ENCODE peak calls at places on chromosomes 16 and 17, in nine cellular contexts. G, N, Z, D, L, R, X, Q and T are unnamed samples.

GRCh38 chr17:58710948-58711552 is 18.6 kb downstream of the RAD51C start:
- DNase-seq in G (peak), N (no peak), Z (no peak), D (peak), L (peak), R (no peak), X (peak), Q (no peak), T (no peak)

GRCh38 chr16:13543850-13544249 is 376.1 kb upstream of the ERCC4 start:
- DNase-seq in G (no peak), N (no peak), Z (no peak), D (no peak), L (no peak), R (no peak), X (no peak), Q (no peak), T (no peak)

GRCh38 chr17:77323413-77324171 is 182.8 kb downstream of the SEC14L1 start:
- DNase-seq in G (peak), N (peak), Z (no peak), D (no peak), L (no peak), R (peak), X (peak), Q (no peak), T (peak)

GRCh38 chr16:47853635-47854034 is 302.2 kb downstream of the ABCC12 start:
- DNase-seq in G (no peak), N (no peak), Z (no peak), D (no peak), L (no peak), R (no peak), X (no peak), Q (no peak), T (no peak)

GRCh38 chr17:28492352-28493310 is 13.5 kb upstream of the FOXN1 start:
- DNase-seq in G (peak), N (no peak), Z (no peak), D (no peak), L (peak), R (no peak), X (no peak), Q (no peak), T (no peak)

GRCh38 chr17:66347661-66348604 is 45.5 kb downstream of the PRKCA start:
- DNase-seq in G (peak), N (no peak), Z (no peak), D (no peak), L (peak), R (no peak), X (peak), Q (no peak), T (no peak)

GRCh38 chr16:50606431-50607050 is 58.3 kb downstream of the NKD1 start:
- DNase-seq in G (no peak), N (no peak), Z (no peak), D (no peak), L (no peak), R (no peak), X (no peak), Q (no peak), T (no peak)

GRCh38 chr16:69563605-69564580 is 1.9 kb upstream of the NFAT5 start:
- DNase-seq in G (peak), N (no peak), Z (no peak), D (peak), L (peak), R (no peak), X (peak), Q (no peak), T (no peak)

GRCh38 chr17:6366144-6366755 is 68.7 kb downstream of the AIPL1 start:
- DNase-seq in G (peak), N (peak), Z (no peak), D (no peak), L (peak), R (no peak), X (peak), Q (peak), T (peak)

GRCh38 chr16:720507-720989 is 398 bp upstream of the ANTKMT start:
- DNase-seq in G (peak), N (no peak), Z (no peak), D (peak), L (no peak), R (no peak), X (peak), Q (no peak), T (no peak)
- TF ChIP-seq CTCF in G (peak), N (no peak), Z (no peak), D (peak), L (peak), R (no peak), X (peak), Q (peak), T (no peak)

DNA sequence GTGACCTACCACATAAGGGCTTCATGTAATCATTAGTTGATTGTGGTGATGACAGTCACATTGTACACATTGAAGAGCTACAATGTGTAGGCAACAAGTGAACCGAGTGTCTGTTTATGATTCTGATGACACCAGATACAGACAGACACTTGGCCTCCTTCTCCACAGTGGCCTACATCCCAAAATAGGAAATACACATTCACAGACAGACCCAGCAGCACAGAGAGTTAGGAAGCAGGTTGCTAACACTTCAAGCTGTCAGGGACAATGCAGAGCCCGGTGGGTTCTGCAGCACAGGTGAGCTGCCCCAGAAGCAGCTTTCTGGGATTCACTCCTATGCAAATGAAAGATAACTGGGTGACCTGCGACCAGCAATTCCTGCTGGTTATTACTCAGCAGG is 72.2 kb downstream of the CDH11 start:
- DNase-seq in G (no peak), N (no peak), Z (no peak), D (no peak), L (no peak), R (no peak), X (no peak), Q (no peak), T (no peak)
- TF ChIP-seq CTCF in G (no peak), N (no peak), Z (no peak), D (no peak), L (no peak), R (no peak), X (no peak), Q (no peak), T (no peak)

DNA sequence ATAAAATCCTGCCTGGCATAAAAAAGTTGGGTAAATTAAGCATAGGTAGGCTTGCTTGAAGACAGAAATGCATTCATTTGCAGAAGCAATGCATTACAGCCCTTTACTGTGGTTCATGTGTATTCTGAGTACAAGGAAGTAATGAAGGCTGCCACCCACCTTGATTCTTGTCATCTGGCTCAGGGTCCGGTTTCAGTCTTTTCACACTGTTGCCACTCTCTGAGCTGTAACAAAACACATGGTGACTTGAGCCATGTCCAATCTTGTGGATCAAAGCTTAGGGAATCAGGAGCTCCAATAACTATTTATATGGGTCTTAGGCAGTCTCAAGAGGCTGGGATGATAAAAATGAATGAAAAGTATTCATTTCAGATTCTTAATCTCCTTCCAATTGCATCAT is 22.0 kb downstream of the PSME3IP1 start:
- DNase-seq in G (no peak), N (no peak), Z (no peak), D (no peak), L (no peak), R (no peak), X (no peak), Q (no peak), T (no peak)
- TF ChIP-seq CTCF in G (no peak), N (no peak), Z (no peak), D (no peak), L (no peak), R (no peak), X (no peak), Q (no peak), T (no peak)

DNA sequence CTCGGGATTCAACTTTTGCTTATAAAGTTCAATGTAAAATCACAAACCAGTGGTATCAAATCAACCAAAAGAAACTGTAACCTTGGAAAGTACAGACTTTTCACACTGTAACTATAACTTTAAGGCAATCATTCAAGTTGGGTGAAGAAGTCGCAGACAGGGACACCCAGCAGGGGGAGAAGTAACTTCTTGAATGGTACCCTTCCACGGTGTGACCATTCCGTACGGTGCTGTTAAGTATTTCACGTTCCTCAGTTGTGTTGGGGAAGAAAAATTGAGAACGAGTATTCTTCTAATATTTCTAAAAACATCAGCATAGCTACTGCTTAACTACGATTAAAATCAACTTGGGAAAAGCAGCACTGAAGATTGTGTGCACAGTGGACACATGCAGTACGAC is 55.8 kb downstream of the MYH10 start:
- DNase-seq in G (no peak), N (no peak), Z (no peak), D (no peak), L (no peak), R (no peak), X (no peak), Q (no peak), T (no peak)
- TF ChIP-seq CTCF in G (peak), N (peak), Z (no peak), D (no peak), L (no peak), R (no peak), X (peak), Q (no peak), T (peak)

GRCh38 chr17:7612294-7612640 is 2.4 kb downstream of the FXR2 start:
- DNase-seq in G (no peak), N (no peak), Z (no peak), D (no peak), L (no peak), R (no peak), X (no peak), Q (no peak), T (no peak)

GRCh38 chr17:7614422-7615264 is at the start of gene FXR2:
- DNase-seq in G (peak), N (peak), Z (peak), D (peak), L (peak), R (peak), X (peak), Q (peak), T (peak)

GRCh38 chr17:7611635-7612293 is 2.9 kb downstream of the FXR2 start:
- DNase-seq in G (no peak), N (no peak), Z (no peak), D (no peak), L (no peak), R (no peak), X (no peak), Q (no peak), T (no peak)

GRCh38 chr17:7615265-7615747 is 609 bp upstream of the FXR2 start:
- DNase-seq in G (no peak), N (no peak), Z (no peak), D (no peak), L (no peak), R (no peak), X (no peak), Q (no peak), T (no peak)

DNA sequence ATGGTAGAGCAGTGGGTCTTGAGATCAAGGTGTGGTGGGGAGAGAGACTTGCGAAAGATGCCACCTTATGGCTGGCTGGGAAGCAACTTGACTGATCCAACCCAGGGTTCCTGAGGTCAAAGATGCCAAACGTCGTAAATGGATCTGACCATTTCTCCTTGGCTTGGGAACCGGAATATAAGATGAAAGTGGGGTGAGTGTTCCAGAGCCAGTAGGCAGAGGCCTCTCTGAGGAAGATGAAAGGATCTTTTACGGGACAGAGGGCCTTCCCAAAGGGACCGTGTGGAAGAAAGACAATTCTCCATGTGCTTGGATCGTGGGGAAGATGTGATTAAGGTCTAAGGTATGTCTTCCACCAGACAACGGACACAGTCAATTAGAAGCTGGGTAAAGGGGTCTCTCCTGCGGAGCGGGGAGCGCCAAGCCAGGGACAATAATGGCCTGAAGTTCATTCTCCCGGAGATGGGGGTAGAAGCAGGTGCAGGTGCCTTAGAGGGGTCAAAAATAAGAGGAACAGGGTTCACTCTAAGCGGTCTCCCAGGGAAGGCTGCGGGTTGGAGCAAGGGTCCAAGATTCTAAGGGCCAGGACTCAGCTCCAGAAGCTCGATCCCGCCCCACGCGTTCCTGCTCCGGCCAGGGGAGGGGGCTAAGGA is 802 bp downstream of the FXR2 start:
- DNase-seq in G (peak), N (no peak), Z (no peak), D (no peak), L (peak), R (no peak), X (peak), Q (no peak), T (no peak)
- TF ChIP-seq CTCF in G (no peak), N (no peak), Z (no peak), D (peak), L (peak), R (no peak), X (no peak), Q (no peak), T (no peak)

DNA sequence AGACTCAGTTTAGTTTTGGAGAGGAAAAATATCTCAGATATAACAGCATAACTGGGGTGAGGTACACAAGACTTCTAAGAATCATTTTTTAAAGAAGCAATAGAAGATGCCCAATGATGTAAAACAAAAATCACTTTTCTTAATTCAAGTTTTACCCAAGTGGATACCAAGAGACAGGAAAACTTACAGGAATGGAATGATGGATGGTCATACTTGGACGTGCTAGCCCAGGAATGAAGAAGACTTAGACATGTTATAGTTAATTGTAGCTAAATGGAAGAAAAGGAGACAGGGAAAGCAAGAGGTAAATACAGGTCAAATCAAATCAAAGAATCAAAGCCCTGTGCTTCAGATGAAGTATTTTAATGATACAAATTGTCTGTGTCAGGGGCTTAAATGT is 312.7 kb upstream of the KCNJ16 start:
- DNase-seq in G (no peak), N (no peak), Z (no peak), D (no peak), L (no peak), R (no peak), X (no peak), Q (no peak), T (no peak)
- TF ChIP-seq CTCF in G (no peak), N (no peak), Z (no peak), D (no peak), L (no peak), R (no peak), X (no peak), Q (no peak), T (no peak)

DNA sequence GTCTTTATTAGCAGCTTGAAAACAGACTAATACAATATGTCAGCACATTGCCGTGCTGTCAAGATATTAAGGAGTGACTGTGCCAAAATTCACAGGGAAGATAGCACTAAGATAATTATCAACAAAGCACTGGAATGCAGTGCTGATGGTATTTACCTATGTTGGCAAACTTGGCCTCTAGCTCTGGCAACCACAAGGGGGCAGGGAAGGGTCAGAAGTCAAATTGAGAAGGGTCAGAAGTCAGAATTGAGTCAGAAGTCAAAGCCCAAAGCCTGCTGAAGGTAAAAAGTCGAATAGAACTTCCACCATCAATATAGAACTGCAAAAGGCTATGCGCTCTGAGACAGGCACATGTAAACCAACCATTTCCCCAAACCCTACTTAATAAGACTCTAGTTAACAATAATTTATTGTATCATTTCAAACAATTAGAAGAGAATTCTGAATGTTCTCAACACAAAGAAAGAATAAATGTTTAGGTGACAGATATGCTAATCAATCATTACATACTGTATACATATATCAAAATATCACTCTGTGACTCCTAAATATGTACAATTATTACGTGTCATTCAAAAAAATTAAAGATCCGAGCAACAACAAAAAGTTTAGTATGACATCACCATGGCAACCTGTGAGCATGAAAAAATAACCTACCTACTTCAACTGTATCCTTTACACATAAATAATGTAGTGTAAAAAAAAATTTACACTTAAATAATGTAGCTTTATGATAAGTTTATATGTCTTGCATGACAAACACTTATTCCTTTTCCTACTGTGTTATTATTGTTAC is 916.1 kb downstream of the KCNJ2 start:
- DNase-seq in G (peak), N (no peak), Z (no peak), D (no peak), L (peak), R (no peak), X (no peak), Q (no peak), T (no peak)
- TF ChIP-seq CTCF in G (peak), N (peak), Z (no peak), D (peak), L (peak), R (peak), X (peak), Q (peak), T (peak)

GRCh38 chr17:81429353-81429774 is 34.1 kb downstream of the BAHCC1 start:
- DNase-seq in G (peak), N (no peak), Z (no peak), D (no peak), L (peak), R (peak), X (peak), Q (no peak), T (peak)

GRCh38 chr17:81428945-81429344 is 33.7 kb downstream of the BAHCC1 start:
- DNase-seq in G (no peak), N (no peak), Z (no peak), D (no peak), L (no peak), R (no peak), X (no peak), Q (no peak), T (no peak)

GRCh38 chr17:81428521-81428920 is 33.3 kb downstream of the BAHCC1 start:
- DNase-seq in G (no peak), N (no peak), Z (no peak), D (no peak), L (no peak), R (no peak), X (no peak), Q (no peak), T (no peak)

GRCh38 chr17:81428121-81428515 is 32.9 kb downstream of the BAHCC1 start:
- DNase-seq in G (peak), N (no peak), Z (no peak), D (no peak), L (no peak), R (no peak), X (peak), Q (no peak), T (no peak)

DNA sequence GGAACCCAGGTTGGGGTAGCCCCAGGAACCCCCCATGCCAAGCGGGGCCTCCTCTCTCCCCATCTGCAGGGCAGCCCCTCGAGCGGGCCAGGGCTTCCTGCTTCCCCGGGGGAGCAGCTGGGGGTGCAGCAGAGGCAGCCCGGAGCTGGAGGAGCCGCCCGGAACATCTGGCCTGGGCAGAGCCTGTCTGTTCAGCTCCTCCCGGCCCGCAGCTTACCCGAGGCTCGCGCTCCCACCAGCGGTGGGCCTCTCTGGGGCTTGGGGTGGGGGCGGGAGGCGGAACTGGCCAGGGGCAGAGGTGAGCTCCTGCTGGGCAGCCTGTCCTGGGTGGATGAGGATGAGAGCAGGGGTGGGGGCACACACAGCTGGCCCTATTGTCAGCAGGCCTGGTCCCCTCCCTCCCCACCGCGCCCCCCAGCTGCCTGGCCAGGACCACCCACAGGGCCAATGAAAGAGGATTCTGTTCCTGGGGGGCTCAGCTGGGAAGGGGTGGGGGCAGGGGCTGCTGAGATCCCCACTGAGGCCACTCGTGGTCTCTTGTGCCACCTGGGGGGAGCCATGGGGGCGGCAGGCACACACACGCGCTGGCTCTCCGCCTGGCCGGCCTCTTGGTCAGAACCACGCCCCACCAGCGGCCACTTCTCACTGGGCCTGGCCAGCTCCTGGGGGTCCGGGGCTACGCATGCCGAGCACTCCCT is 34.7 kb downstream of the BAHCC1 start:
- DNase-seq in G (peak), N (no peak), Z (no peak), D (no peak), L (no peak), R (no peak), X (peak), Q (no peak), T (peak)
- TF ChIP-seq CTCF in G (no peak), N (peak), Z (no peak), D (peak), L (no peak), R (no peak), X (peak), Q (no peak), T (peak)

DNA sequence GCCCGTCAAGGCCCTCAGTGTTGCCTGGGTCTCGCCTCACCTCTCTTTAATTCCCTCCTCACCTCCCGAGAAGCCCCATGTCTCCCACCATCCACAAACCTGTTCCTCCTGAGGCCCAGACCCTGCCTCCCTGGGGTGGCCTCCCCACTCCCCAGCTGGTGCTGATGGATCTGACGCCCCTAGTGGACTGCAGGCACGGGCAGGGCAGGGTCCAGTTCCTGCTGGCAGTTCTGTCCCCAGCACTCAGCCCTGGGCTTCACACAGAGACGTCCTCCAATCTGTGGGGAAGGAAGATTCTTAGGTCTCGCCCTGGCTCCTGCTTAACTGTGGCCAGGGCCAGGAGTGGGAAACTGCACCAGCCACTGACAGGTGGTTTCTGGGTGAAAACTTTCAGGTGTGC is 108.8 kb downstream of the AMFR start:
- DNase-seq in G (no peak), N (no peak), Z (no peak), D (no peak), L (no peak), R (no peak), X (no peak), Q (no peak), T (no peak)
- TF ChIP-seq CTCF in G (no peak), N (no peak), Z (no peak), D (no peak), L (no peak), R (no peak), X (no peak), Q (no peak), T (no peak)